ENCODE peak calls at places on chromosomes 4 and X, in six cellular contexts. X is CD8-positive, alpha-beta T cell; G is CD8-positive, alpha-beta memory T cell; B is suprapubic skin; D is Peyer's patch; I is spleen. Q is an unnamed sample.

GRCh38 chr4:6986067-6986780 is 56.9 kb upstream of the TADA2B start:
- DNase-seq in X (peak; percentile 6), G (no peak), B (no peak), D (peak; percentile 56), I (no peak), Q (no peak)

GRCh38 chr4:78611215-78611558 is 59.6 kb downstream of the ANXA3 start:
- DNase-seq in X (no peak), G (no peak), B (no peak), D (no peak), I (no peak), Q (no peak)

GRCh38 chr4:7964890-7965662 is 25.4 kb upstream of the AFAP1 start:
- DNase-seq in X (no peak), G (peak; percentile 76), B (no peak), D (no peak), I (no peak), Q (no peak)

GRCh38 chrX:23871905-23872546 is 35.7 kb downstream of the APOO start:
- DNase-seq in X (no peak), G (no peak), B (no peak), D (no peak), I (no peak), Q (no peak)

GRCh38 chrX:153935326-153935851 is 552 bp upstream of the NAA10 start:
- DNase-seq in X (no peak), G (no peak), B (peak; percentile 68), D (no peak), I (no peak), Q (no peak)

GRCh38 chr4:138087181-138087714 is 154.9 kb downstream of the SLC7A11 start:
- DNase-seq in X (no peak), G (no peak), B (no peak), D (no peak), I (no peak), Q (no peak)

GRCh38 chr4:52655505-52655904 is 3.6 kb downstream of the USP46 start:
- DNase-seq in X (no peak), G (no peak), B (no peak), D (no peak), I (no peak), Q (no peak)

GRCh38 chrX:129833153-129834004 is 10.3 kb downstream of the ZDHHC9 start:
- DNase-seq in X (no peak), G (no peak), B (no peak), D (no peak), I (no peak), Q (no peak)

GRCh38 chrX:46898207-46898606 is 14.0 kb upstream of the JADE3 start:
- DNase-seq in X (no peak), G (no peak), B (no peak), D (no peak), I (no peak), Q (no peak)

GRCh38 chrX:86171366-86171765 is 23.1 kb downstream of the DACH2 start:
- DNase-seq in X (no peak), G (no peak), B (no peak), D (no peak), I (no peak), Q (no peak)

GRCh38 chrX:39157796-39158195 is 356.5 kb downstream of the MID1IP1 start:
- DNase-seq in X (no peak), G (no peak), B (no peak), D (no peak), I (no peak), Q (no peak)

GRCh38 chr4:55321707-55322264 is 24.3 kb upstream of the SRD5A3 start:
- DNase-seq in X (no peak), G (no peak), B (peak; percentile 76), D (peak; percentile 20), I (no peak), Q (peak; percentile 56)

GRCh38 chr4:2273221-2273620 is 11.3 kb upstream of the MXD4 start:
- DNase-seq in X (no peak), G (no peak), B (no peak), D (no peak), I (peak; percentile 34), Q (no peak)

GRCh38 chr4:74653331-74654229 is 140.7 kb downstream of the BTC start:
- DNase-seq in X (no peak), G (no peak), B (no peak), D (no peak), I (no peak), Q (no peak)

GRCh38 chr4:24511371-24512063 is 72.8 kb downstream of the DHX15 start:
- DNase-seq in X (no peak), G (no peak), B (no peak), D (no peak), I (no peak), Q (no peak)

GRCh38 chrX:40107291-40108083 is 9.7 kb upstream of the BCOR start:
- DNase-seq in X (no peak), G (no peak), B (no peak), D (peak; percentile 30), I (peak; percentile 88), Q (no peak)

GRCh38 chr4:53551963-53552362 is 39.3 kb downstream of the LNX1 start:
- DNase-seq in X (no peak), G (no peak), B (no peak), D (no peak), I (no peak), Q (no peak)

GRCh38 chr4:7206856-7207567 is 14.7 kb downstream of the SORCS2 start:
- DNase-seq in X (no peak), G (no peak), B (peak; percentile 78), D (peak; percentile 24), I (no peak), Q (no peak)

GRCh38 chrX:46758956-46759644 is at the start of gene SLC9A7:
- DNase-seq in X (peak; percentile 64), G (peak; percentile 80), B (peak; percentile 73), D (peak; percentile 78), I (peak; percentile 95), Q (peak; percentile 79)

GRCh38 chrX:81414630-81415029 is 212.7 kb downstream of the SH3BGRL start:
- DNase-seq in X (no peak), G (no peak), B (no peak), D (no peak), I (no peak), Q (no peak)

GRCh38 chrX:22366166-22366702 is 93.5 kb downstream of the CBLL2 start:
- DNase-seq in X (no peak), G (no peak), B (no peak), D (no peak), I (no peak), Q (no peak)

GRCh38 chr4:158282252-158282651 is 72.0 kb downstream of the TMEM144 start:
- DNase-seq in X (no peak), G (no peak), B (no peak), D (no peak), I (no peak), Q (no peak)

GRCh38 chr4:113835005-113835404 is 73.5 kb upstream of the CAMK2D start:
- DNase-seq in X (no peak), G (no peak), B (no peak), D (no peak), I (no peak), Q (no peak)

GRCh38 chr4:110449947-110450346 is 26.0 kb upstream of the ENPEP start:
- DNase-seq in X (no peak), G (no peak), B (no peak), D (no peak), I (no peak), Q (no peak)

GRCh38 chr4:6658635-6659075 is 18.2 kb downstream of the MRFAP1 start:
- DNase-seq in X (peak; percentile 40), G (peak; percentile 67), B (no peak), D (no peak), I (peak; percentile 88), Q (peak; percentile 44)

GRCh38 chr4:152634110-152634760 is 45.6 kb downstream of the TMEM154 start:
- DNase-seq in X (no peak), G (no peak), B (no peak), D (no peak), I (no peak), Q (no peak)

GRCh38 chrX:45803383-45803921 is 602.8 kb upstream of the DIPK2B start:
- DNase-seq in X (no peak), G (no peak), B (no peak), D (no peak), I (no peak), Q (no peak)

GRCh38 chr4:7279902-7280301 is 87.6 kb downstream of the SORCS2 start:
- DNase-seq in X (no peak), G (no peak), B (no peak), D (no peak), I (no peak), Q (no peak)

GRCh38 chr4:57102050-57102564 is 8.1 kb downstream of the IGFBP7 start:
- DNase-seq in X (no peak), G (no peak), B (no peak), D (no peak), I (no peak), Q (no peak)
- H3K36me3 ChIP-seq in X (no peaks in the 10 kb centered on the region), G (no peaks in the 10 kb centered on the region), B (no peaks in the 10 kb centered on the region), D (no peaks in the 10 kb centered on the region), I (no peaks in the 10 kb centered on the region), Q (no peaks in the 10 kb centered on the region)

GRCh38 chrX:10106801-10107200 is 50.0 kb upstream of the CLCN4 start:
- DNase-seq in X (peak; percentile 41), G (peak; percentile 65), B (no peak), D (peak; percentile 77), I (peak; percentile 87), Q (peak; percentile 87)
- H3K4me3 ChIP-seq in X (no peak overlapping the region), G (peak overlapping the region; percentile 37), B (no peak overlapping the region), D (no peak overlapping the region), I (no peak overlapping the region), Q (peak overlapping the region; percentile 52)

GRCh38 chr4:73129319-73129718 is 59.8 kb upstream of the COX18 start:
- DNase-seq in X (no peak), G (no peak), B (no peak), D (no peak), I (no peak), Q (no peak)

GRCh38 chr4:73139245-73139644 is 69.7 kb upstream of the COX18 start:
- DNase-seq in X (no peak), G (no peak), B (no peak), D (no peak), I (no peak), Q (no peak)

GRCh38 chr4:73137121-73137520 is 67.6 kb upstream of the COX18 start:
- DNase-seq in X (no peak), G (no peak), B (no peak), D (no peak), I (no peak), Q (no peak)

GRCh38 chr4:73131281-73131680 is 61.8 kb upstream of the COX18 start:
- DNase-seq in X (no peak), G (no peak), B (no peak), D (no peak), I (no peak), Q (no peak)

DNA sequence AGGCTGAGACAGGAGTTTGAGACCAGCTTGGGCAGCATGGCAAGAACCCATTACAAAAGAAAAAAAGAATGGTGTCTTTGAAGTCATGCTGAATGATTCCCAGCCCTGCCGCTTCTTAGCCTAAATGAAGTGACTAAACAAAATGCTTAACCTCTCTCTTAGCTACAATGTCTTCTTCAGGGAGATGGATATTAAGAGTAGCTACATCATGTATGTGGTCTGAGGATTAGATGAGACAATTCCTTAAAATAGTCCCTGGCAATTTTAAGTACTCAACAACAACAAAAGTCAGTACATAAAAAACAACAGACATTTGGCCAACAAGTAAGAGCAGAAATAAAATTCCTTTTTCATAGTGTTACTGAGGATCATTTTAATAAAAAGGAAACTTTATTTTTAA is 64.3 kb upstream of the COX18 start:
- DNase-seq in X (no peak), G (no peak), B (no peak), D (no peak), I (no peak), Q (no peak)
- H3K27ac ChIP-seq in X (no peak overlapping the region), G (no peak overlapping the region), B (no peak overlapping the region), D (no peak overlapping the region), I (no peak overlapping the region), Q (no peak overlapping the region)

GRCh38 chrX:126815816-126816215 is 3.7 kb upstream of the PRR32 start:
- DNase-seq in X (no peak), G (no peak), B (no peak), D (no peak), I (no peak), Q (no peak)
- H3K36me3 ChIP-seq in X (no peaks in the 10 kb centered on the region), G (no peaks in the 10 kb centered on the region), B (no peaks in the 10 kb centered on the region), D (no peaks in the 10 kb centered on the region), I (no peaks in the 10 kb centered on the region), Q (no peaks in the 10 kb centered on the region)

Q was measured in CD4-positive, CD25-positive, alpha-beta regulatory T cell.